ENCODE peak calls at places on chromosomes 16 and 17, in four cellular contexts. One of them, this sample, is unnamed.

GRCh38 chr16:10205688-10206087 is 23.5 kb upstream of the GRIN2A start:
- DNase-seq in progenitor cell of endocrine pancreas: no peak
- DNase-seq in left lung: no peak
- DNase-seq in tibial nerve: no peak
- DNase-seq in this sample: no peak

GRCh38 chr16:78874241-78874983 is 726.1 kb downstream of the MAF start:
- DNase-seq in progenitor cell of endocrine pancreas: no peak
- DNase-seq in left lung: no peak
- DNase-seq in tibial nerve: no peak
- DNase-seq in this sample: no peak

GRCh38 chr17:61766520-61766919 is 96.8 kb downstream of the BRIP1 start:
- DNase-seq in progenitor cell of endocrine pancreas: no peak
- DNase-seq in left lung: no peak
- DNase-seq in tibial nerve: no peak
- DNase-seq in this sample: no peak

GRCh38 chr17:81396722-81397313 is 1.6 kb downstream of the BAHCC1 start:
- DNase-seq in progenitor cell of endocrine pancreas: peak
- DNase-seq in left lung: no peak
- DNase-seq in tibial nerve: no peak
- DNase-seq in this sample: peak

GRCh38 chr16:64362193-64362592 is 759.7 kb downstream of the CDH11 start:
- DNase-seq in progenitor cell of endocrine pancreas: no peak
- DNase-seq in left lung: no peak
- DNase-seq in tibial nerve: no peak
- DNase-seq in this sample: no peak

GRCh38 chr16:14600164-14600563 is 29.9 kb downstream of the PARN start:
- DNase-seq in progenitor cell of endocrine pancreas: no peak
- DNase-seq in left lung: no peak
- DNase-seq in tibial nerve: peak
- DNase-seq in this sample: no peak

GRCh38 chr17:32350662-32351418 is 883 bp downstream of the ZNF207 start:
- DNase-seq in progenitor cell of endocrine pancreas: no peak
- DNase-seq in left lung: no peak
- DNase-seq in tibial nerve: peak
- DNase-seq in this sample: no peak

GRCh38 chr16:5751216-5751615 is 653.6 kb upstream of the EEF2KMT start:
- DNase-seq in progenitor cell of endocrine pancreas: no peak
- DNase-seq in left lung: no peak
- DNase-seq in tibial nerve: no peak
- DNase-seq in this sample: no peak

GRCh38 chr17:28193241-28193640 is 125.8 kb upstream of the TMEM97 start:
- DNase-seq in progenitor cell of endocrine pancreas: no peak
- DNase-seq in left lung: no peak
- DNase-seq in tibial nerve: peak
- DNase-seq in this sample: no peak

GRCh38 chr16:10668322-10669045 is 26.2 kb downstream of the TEKT5 start:
- DNase-seq in progenitor cell of endocrine pancreas: no peak
- DNase-seq in left lung: no peak
- DNase-seq in tibial nerve: no peak
- DNase-seq in this sample: no peak

GRCh38 chr17:74659898-74660297 is 36.4 kb upstream of the CD300E start:
- DNase-seq in progenitor cell of endocrine pancreas: no peak
- DNase-seq in left lung: no peak
- DNase-seq in tibial nerve: no peak
- DNase-seq in this sample: no peak

GRCh38 chr17:14197582-14197981 is 39.1 kb downstream of the CDRT15 start:
- DNase-seq in progenitor cell of endocrine pancreas: no peak
- DNase-seq in left lung: no peak
- DNase-seq in tibial nerve: no peak
- DNase-seq in this sample: no peak

GRCh38 chr17:9937164-9937835 is 32.2 kb upstream of the RCVRN start:
- DNase-seq in progenitor cell of endocrine pancreas: no peak
- DNase-seq in left lung: no peak
- DNase-seq in tibial nerve: no peak
- DNase-seq in this sample: no peak

GRCh38 chr16:23160082-23160481 is 10.8 kb upstream of the USP31 start:
- DNase-seq in progenitor cell of endocrine pancreas: no peak
- DNase-seq in left lung: no peak
- DNase-seq in tibial nerve: no peak
- DNase-seq in this sample: no peak

GRCh38 chr17:78997881-78998280 is 11.7 kb downstream of the CANT1 start:
- DNase-seq in progenitor cell of endocrine pancreas: no peak
- DNase-seq in left lung: no peak
- DNase-seq in tibial nerve: no peak
- DNase-seq in this sample: no peak

GRCh38 chr17:57715981-57716380 is 29.1 kb downstream of the CCDC182 start:
- DNase-seq in progenitor cell of endocrine pancreas: no peak
- DNase-seq in left lung: no peak
- DNase-seq in tibial nerve: no peak
- DNase-seq in this sample: no peak

GRCh38 chr16:3822366-3823045 is 58.0 kb downstream of the CREBBP start:
- DNase-seq in progenitor cell of endocrine pancreas: no peak
- DNase-seq in left lung: no peak
- DNase-seq in tibial nerve: no peak
- DNase-seq in this sample: no peak

GRCh38 chr17:65723356-65723928 is 162.0 kb upstream of the AXIN2 start:
- DNase-seq in progenitor cell of endocrine pancreas: no peak
- DNase-seq in left lung: no peak
- DNase-seq in tibial nerve: no peak
- DNase-seq in this sample: no peak

GRCh38 chr17:33871720-33872535 is 383.2 kb upstream of the CCL2 start:
- DNase-seq in progenitor cell of endocrine pancreas: no peak
- DNase-seq in left lung: no peak
- DNase-seq in tibial nerve: no peak
- DNase-seq in this sample: no peak

GRCh38 chr17:66965801-66966528 is 1.5 kb downstream of the CACNG4 start:
- DNase-seq in progenitor cell of endocrine pancreas: no peak
- DNase-seq in left lung: no peak
- DNase-seq in tibial nerve: no peak
- DNase-seq in this sample: no peak

GRCh38 chr16:14003119-14003570 is 68.0 kb upstream of the MRTFB start:
- DNase-seq in progenitor cell of endocrine pancreas: no peak
- DNase-seq in left lung: peak
- DNase-seq in tibial nerve: no peak
- DNase-seq in this sample: no peak

GRCh38 chr17:48551601-48552452 is 6.9 kb upstream of the HOXB2 start:
- DNase-seq in progenitor cell of endocrine pancreas: no peak
- DNase-seq in left lung: peak
- DNase-seq in tibial nerve: no peak
- DNase-seq in this sample: no peak

GRCh38 chr17:73028311-73028755 is 64.2 kb downstream of the SLC39A11 start:
- DNase-seq in progenitor cell of endocrine pancreas: no peak
- DNase-seq in left lung: no peak
- DNase-seq in tibial nerve: no peak
- DNase-seq in this sample: no peak

GRCh38 chr17:1752425-1752941 is 9.4 kb upstream of the SERPINF1 start:
- DNase-seq in progenitor cell of endocrine pancreas: no peak
- DNase-seq in left lung: no peak
- DNase-seq in tibial nerve: no peak
- DNase-seq in this sample: no peak

GRCh38 chr16:14329727-14330363 is 258.7 kb downstream of the MRTFB start:
- DNase-seq in progenitor cell of endocrine pancreas: no peak
- DNase-seq in left lung: no peak
- DNase-seq in tibial nerve: no peak
- DNase-seq in this sample: no peak

GRCh38 chr17:61201211-61201610 is 198.4 kb upstream of the TBX2 start:
- DNase-seq in progenitor cell of endocrine pancreas: no peak
- DNase-seq in left lung: no peak
- DNase-seq in tibial nerve: no peak
- DNase-seq in this sample: no peak

GRCh38 chr17:49843774-49844350 is 4.0 kb downstream of the TAC4 start:
- DNase-seq in progenitor cell of endocrine pancreas: no peak
- DNase-seq in left lung: no peak
- DNase-seq in tibial nerve: no peak
- DNase-seq in this sample: no peak

GRCh38 chr17:57523926-57524634 is 221.0 kb downstream of the CCDC182 start:
- DNase-seq in progenitor cell of endocrine pancreas: no peak
- DNase-seq in left lung: peak
- DNase-seq in tibial nerve: no peak
- DNase-seq in this sample: no peak

GRCh38 chr16:31274831-31275816 is 15.3 kb downstream of the ITGAM start:
- DNase-seq in progenitor cell of endocrine pancreas: no peak
- DNase-seq in left lung: no peak
- DNase-seq in tibial nerve: no peak
- DNase-seq in this sample: no peak

GRCh38 chr17:32487460-32488176 is 825 bp downstream of the CDK5R1 start:
- DNase-seq in progenitor cell of endocrine pancreas: no peak
- DNase-seq in left lung: no peak
- DNase-seq in tibial nerve: no peak
- DNase-seq in this sample: peak

GRCh38 chr16:66372898-66373155 is 6.3 kb downstream of the CDH5 start:
- DNase-seq in progenitor cell of endocrine pancreas: no peak
- DNase-seq in left lung: no peak
- DNase-seq in tibial nerve: no peak
- DNase-seq in this sample: no peak
- TF ChIP-seq CTCF in progenitor cell of endocrine pancreas: no peak
- TF ChIP-seq CTCF in left lung: no peak
- TF ChIP-seq CTCF in tibial nerve: no peak
- TF ChIP-seq CTCF in this sample: no peak

DNA sequence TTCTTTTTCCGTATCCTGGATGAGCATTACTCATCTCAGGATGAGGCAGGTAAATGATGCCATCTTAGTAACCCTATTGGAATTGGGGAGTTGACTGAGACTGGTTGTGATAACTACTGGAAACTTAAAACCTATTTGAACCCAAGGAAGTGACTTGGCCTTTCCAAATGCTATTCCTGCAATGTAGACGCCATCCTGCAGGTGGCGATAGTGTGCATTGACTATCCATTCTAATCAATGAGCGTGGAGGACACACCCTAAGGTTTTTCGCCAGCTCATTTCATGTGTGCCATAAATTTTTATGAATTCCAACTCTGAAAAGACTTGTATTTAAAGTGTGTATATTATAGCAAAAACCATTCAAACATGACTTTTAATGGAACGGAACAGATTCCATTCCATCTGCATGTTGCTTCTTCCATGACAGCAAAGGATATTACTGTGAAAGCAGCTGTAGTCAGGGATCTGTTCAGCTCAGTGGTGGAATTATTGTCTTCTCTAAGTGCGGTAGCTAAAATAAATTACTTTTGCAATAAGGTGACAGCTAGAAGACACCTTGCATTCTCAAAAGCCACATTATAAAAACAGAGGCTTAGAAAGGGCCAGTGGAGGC is 55.3 kb downstream of the SYT17 start:
- DNase-seq in progenitor cell of endocrine pancreas: no peak
- DNase-seq in left lung: no peak
- DNase-seq in tibial nerve: peak
- DNase-seq in this sample: no peak
- TF ChIP-seq CTCF in progenitor cell of endocrine pancreas: peak
- TF ChIP-seq CTCF in left lung: peak
- TF ChIP-seq CTCF in tibial nerve: peak
- TF ChIP-seq CTCF in this sample: no peak

DNA sequence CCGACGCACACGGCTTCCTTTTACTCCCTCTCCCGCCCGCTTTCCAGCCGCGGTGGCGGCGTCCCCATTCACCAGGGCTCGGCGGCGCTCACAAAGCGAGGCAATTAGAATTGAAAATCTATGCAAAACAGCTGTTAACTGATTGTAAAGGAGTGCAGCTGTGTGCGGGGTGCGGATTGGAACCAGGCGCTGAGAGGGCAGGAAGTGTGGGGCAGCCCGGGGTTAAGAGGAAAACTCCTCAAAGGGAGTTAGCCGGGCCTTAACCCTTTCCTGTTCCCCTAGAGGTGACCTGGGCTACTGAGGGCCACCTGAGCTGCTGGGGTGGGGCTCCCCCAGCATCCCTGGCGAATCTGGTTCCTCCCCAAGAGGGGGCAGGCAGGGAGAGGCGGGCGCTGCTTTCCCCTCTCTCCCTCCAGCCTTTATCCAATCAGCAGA is 5.8 kb upstream of the GSE1 start:
- DNase-seq in progenitor cell of endocrine pancreas: no peak
- DNase-seq in left lung: no peak
- DNase-seq in tibial nerve: no peak
- DNase-seq in this sample: peak
- TF ChIP-seq CTCF in progenitor cell of endocrine pancreas: peak
- TF ChIP-seq CTCF in left lung: no peak
- TF ChIP-seq CTCF in tibial nerve: no peak
- TF ChIP-seq CTCF in this sample: no peak

DNA sequence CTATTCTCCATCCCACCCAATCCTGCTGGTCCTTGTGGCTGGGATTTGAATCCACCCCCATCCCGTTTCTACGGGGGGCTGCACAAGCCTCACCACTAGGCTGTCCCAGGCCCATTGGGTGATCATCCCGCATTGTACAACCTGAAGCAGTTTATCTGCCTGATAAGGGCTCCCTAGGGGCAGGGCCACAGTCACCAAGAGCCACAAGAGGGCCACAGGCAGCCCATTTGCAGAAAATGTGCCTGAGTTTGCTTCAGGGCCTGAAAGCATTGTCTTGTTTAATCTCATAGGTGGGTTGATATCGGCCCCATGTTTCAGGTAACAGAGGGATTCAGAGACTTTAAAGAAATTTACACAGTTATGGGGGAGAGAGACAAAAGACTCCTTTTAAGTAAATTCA is 245.0 kb downstream of the CPPED1 start:
- DNase-seq in progenitor cell of endocrine pancreas: no peak
- DNase-seq in left lung: no peak
- DNase-seq in tibial nerve: no peak
- DNase-seq in this sample: no peak
- TF ChIP-seq CTCF in progenitor cell of endocrine pancreas: no peak
- TF ChIP-seq CTCF in left lung: no peak
- TF ChIP-seq CTCF in tibial nerve: no peak
- TF ChIP-seq CTCF in this sample: no peak

GRCh38 chr16:81606039-81606438 is 161.4 kb downstream of the CMIP start:
- DNase-seq in progenitor cell of endocrine pancreas: no peak
- DNase-seq in left lung: no peak
- DNase-seq in tibial nerve: no peak
- DNase-seq in this sample: no peak
- TF ChIP-seq CTCF in progenitor cell of endocrine pancreas: no peak
- TF ChIP-seq CTCF in left lung: no peak
- TF ChIP-seq CTCF in tibial nerve: no peak
- TF ChIP-seq CTCF in this sample: no peak

GRCh38 chr17:18363021-18363941 is at the start of gene SHMT1:
- DNase-seq in progenitor cell of endocrine pancreas: peak
- DNase-seq in left lung: peak
- DNase-seq in tibial nerve: peak
- DNase-seq in this sample: peak
- TF ChIP-seq CTCF in progenitor cell of endocrine pancreas: no peak
- TF ChIP-seq CTCF in left lung: no peak
- TF ChIP-seq CTCF in tibial nerve: no peak
- TF ChIP-seq CTCF in this sample: no peak